ENCODE peak calls at places on chromosome 1, in ten cellular contexts. L is NT2/D1; V is occipital lobe; K is NCI-H1694; H is H54; U is body of pancreas; G is posterior cingulate gyrus; W is GM18507; Y is mesenteric fat pad; P is stimulated activated CD8-positive, alpha-beta memory T cell treated with anti-CD3 and anti-CD28 coated beads, Interleukin-4, amount 100 ng/mL, for 4 hours. I is an unnamed sample.

GRCh38 chr1:156816561-156817328 is at the start of gene SH2D2A:
- DNase-seq in H (no peak), V (no peak), L (no peak), W (peak), Y (peak), K (no peak), P (peak), G (no peak), U (peak), I (no peak)

GRCh38 chr1:201443747-201444146 is 22.2 kb upstream of the TNNI1 start:
- DNase-seq in L (no peak), U (no peak), W (no peak), G (no peak), K (no peak), Y (no peak), P (no peak), H (no peak), V (no peak), I (no peak)

GRCh38 chr1:160834945-160835565 is 27.6 kb downstream of the CD244 start:
- DNase-seq in L (peak), G (no peak), K (peak), U (peak), V (no peak), P (no peak), H (no peak), W (no peak), Y (no peak), I (no peak)

GRCh38 chr1:113041569-113042335 is 31.2 kb upstream of the LRIG2 start:
- DNase-seq in H (no peak), W (no peak), U (no peak), V (peak), G (no peak), P (no peak), K (no peak), L (peak), Y (no peak), I (no peak)

GRCh38 chr1:72435025-72435424 is 152.7 kb upstream of the NEGR1 start:
- DNase-seq in Y (no peak), G (no peak), H (no peak), L (no peak), W (no peak), P (no peak), U (no peak), V (no peak), K (peak), I (no peak)

GRCh38 chr1:24828183-24828886 is 83.1 kb downstream of the CLIC4 start:
- DNase-seq in P (no peak), Y (no peak), L (no peak), U (no peak), K (no peak), H (no peak), W (no peak), G (no peak), V (no peak), I (no peak)

GRCh38 chr1:22041505-22041904 is 11.0 kb upstream of the CDC42 start:
- DNase-seq in W (no peak), Y (no peak), H (no peak), P (no peak), G (no peak), U (no peak), L (no peak), K (no peak), V (no peak), I (no peak)

GRCh38 chr1:22119626-22120468 is 23.1 kb downstream of the WNT4 start:
- DNase-seq in P (no peak), G (no peak), H (no peak), L (no peak), U (no peak), V (no peak), Y (peak), K (no peak), W (no peak), I (no peak)

GRCh38 chr1:164765993-164766720 is 207.2 kb downstream of the PBX1 start:
- DNase-seq in G (no peak), P (no peak), K (no peak), W (no peak), U (no peak), L (no peak), H (no peak), V (no peak), Y (no peak), I (no peak)

GRCh38 chr1:6523566-6523965 is 30.7 kb downstream of the NOL9 start:
- DNase-seq in Y (no peak), G (no peak), P (no peak), H (no peak), L (peak), U (peak), V (no peak), K (no peak), W (no peak), I (no peak)

GRCh38 chr1:64469614-64469976 is 334 bp upstream of the CACHD1 start:
- DNase-seq in L (no peak), V (no peak), G (no peak), P (no peak), W (no peak), U (no peak), Y (no peak), K (no peak), H (peak), I (no peak)

GRCh38 chr1:99682291-99682751 is 36.4 kb downstream of the PALMD start:
- DNase-seq in H (peak), Y (no peak), W (no peak), L (no peak), V (no peak), K (no peak), U (no peak), G (no peak), P (no peak), I (no peak)

GRCh38 chr1:24786191-24786590 is 40.9 kb downstream of the CLIC4 start:
- DNase-seq in P (no peak), H (no peak), K (no peak), U (no peak), Y (no peak), L (no peak), G (no peak), V (no peak), W (no peak), I (no peak)

GRCh38 chr1:54124472-54124871 is 28.3 kb downstream of the CDCP2 start:
- DNase-seq in P (no peak), G (no peak), W (no peak), K (no peak), H (no peak), V (no peak), Y (no peak), U (peak), L (no peak), I (no peak)

GRCh38 chr1:203291201-203292096 is 13.9 kb upstream of the BTG2 start:
- DNase-seq in L (no peak), Y (peak), H (no peak), V (no peak), U (peak), K (no peak), G (no peak), P (no peak), W (no peak), I (no peak)

GRCh38 chr1:53145942-53146708 is 3.7 kb upstream of the SLC1A7 start:
- DNase-seq in H (peak), K (peak), V (no peak), L (peak), P (no peak), G (no peak), U (peak), Y (no peak), W (no peak), I (no peak)

GRCh38 chr1:84247425-84248220 is 53.9 kb upstream of the SAMD13 start:
- DNase-seq in L (no peak), K (no peak), W (no peak), U (no peak), G (no peak), H (peak), V (no peak), P (no peak), Y (no peak), I (no peak)

GRCh38 chr1:151976868-151977267 is 16.8 kb downstream of the S100A10 start:
- DNase-seq in U (no peak), G (no peak), Y (no peak), K (no peak), P (no peak), L (no peak), W (no peak), V (no peak), H (no peak), I (no peak)

GRCh38 chr1:58934711-58935110 is 150.9 kb upstream of the JUN start:
- DNase-seq in V (no peak), H (no peak), P (no peak), L (no peak), U (no peak), W (no peak), G (no peak), Y (no peak), K (no peak), I (no peak)

GRCh38 chr1:226575436-226576390 is 27.1 kb downstream of the STUM start:
- DNase-seq in U (no peak), W (no peak), G (no peak), L (no peak), Y (no peak), V (no peak), P (no peak), H (no peak), K (no peak), I (no peak)

GRCh38 chr1:39524171-39524570 is 32.7 kb downstream of the BMP8A start:
- DNase-seq in P (no peak), H (no peak), U (no peak), G (no peak), V (no peak), W (no peak), L (no peak), K (no peak), Y (no peak), I (no peak)

GRCh38 chr1:66250075-66250474 is 283.9 kb upstream of the SGIP1 start:
- DNase-seq in W (no peak), H (no peak), P (no peak), Y (no peak), G (no peak), U (no peak), L (no peak), K (no peak), V (no peak), I (no peak)

GRCh38 chr1:153932071-153932592 is 9.4 kb upstream of the GATAD2B start:
- DNase-seq in W (no peak), K (no peak), H (no peak), Y (no peak), G (no peak), L (no peak), P (no peak), V (no peak), U (no peak), I (no peak)

GRCh38 chr1:43703836-43704235 is 3.5 kb upstream of the ST3GAL3 start:
- DNase-seq in W (no peak), V (no peak), G (no peak), P (no peak), H (no peak), Y (no peak), K (no peak), U (no peak), L (no peak), I (no peak)

GRCh38 chr1:16430598-16430997 is 6.6 kb downstream of the SPATA21 start:
- DNase-seq in H (no peak), Y (no peak), L (no peak), P (no peak), G (no peak), W (no peak), U (no peak), K (no peak), V (no peak), I (no peak)

GRCh38 chr1:227805606-227806197 is 9.8 kb upstream of the PRSS38 start:
- DNase-seq in W (no peak), Y (no peak), V (no peak), K (no peak), P (no peak), U (no peak), L (no peak), G (no peak), H (peak), I (no peak)

GRCh38 chr1:44621841-44622286 is 52.4 kb downstream of the TMEM53 start:
- DNase-seq in L (no peak), U (no peak), K (no peak), P (no peak), Y (no peak), W (no peak), V (no peak), G (no peak), H (no peak), I (no peak)

GRCh38 chr1:95033843-95034242 is 38.9 kb downstream of the ALG14 start:
- DNase-seq in L (no peak), K (no peak), W (no peak), H (no peak), G (no peak), P (no peak), Y (no peak), V (no peak), U (no peak), I (no peak)

GRCh38 chr1:3883194-3883920 is 16.7 kb downstream of the C1orf174 start:
- DNase-seq in V (no peak), Y (no peak), P (no peak), U (no peak), H (no peak), K (no peak), L (no peak), W (no peak), G (no peak), I (no peak)

GRCh38 chr1:188058801-188059200 is 1230.1 kb downstream of the PLA2G4A start:
- DNase-seq in P (no peak), K (no peak), U (no peak), L (no peak), W (no peak), H (no peak), G (no peak), Y (no peak), V (no peak), I (no peak)

GRCh38 chr1:153583976-153584375 is 18.3 kb upstream of the S100A2 start:
- DNase-seq in V (no peak), G (no peak), P (no peak), K (no peak), Y (no peak), L (no peak), H (no peak), U (no peak), W (no peak), I (no peak)

GRCh38 chr1:230642263-230642959 is at the start of gene COG2:
- DNase-seq in P (peak), H (peak), L (peak), K (peak), Y (peak), W (peak), U (peak), G (peak), V (peak), I (peak)

GRCh38 chr1:22275626-22276395 is 132.9 kb upstream of the WNT4 start:
- DNase-seq in G (no peak), U (peak), Y (no peak), W (peak), P (no peak), K (peak), L (peak), H (peak), V (no peak), I (no peak)

GRCh38 chr1:212884592-212884991 is 26.5 kb downstream of the FLVCR1 start:
- DNase-seq in H (no peak), W (no peak), P (no peak), U (no peak), K (no peak), G (no peak), L (no peak), Y (no peak), V (no peak), I (no peak)

GRCh38 chr1:235657747-235658526 is 8.4 kb upstream of the GNG4 start:
- DNase-seq in L (no peak), K (no peak), P (no peak), U (no peak), W (no peak), G (no peak), H (no peak), V (no peak), Y (no peak), I (no peak)